ENCODE peak calls at places on chromosome 5, in four cellular contexts. L is stomach, Y is heart left ventricle, X is cardiac muscle cell. H is an unnamed sample.
A peak's percentile ranks its signal among the peaks of the same experiment; 100 is the strongest.

GRCh38 chr5:110909950-110910349 is 161.6 kb upstream of the TSLP start:
- DNase-seq in X (peak; percentile 81), Y (no peak), L (no peak), H (no peak)

GRCh38 chr5:169808118-169808581 is 171.1 kb downstream of the DOCK2 start:
- DNase-seq in X (no peak), L (no peak), Y (no peak), H (no peak)

GRCh38 chr5:160166069-160166972 is 47.1 kb upstream of the PWWP2A start:
- DNase-seq in X (no peak), L (no peak), Y (no peak), H (no peak)

GRCh38 chr5:152676177-152676576 is 271.1 kb upstream of the NMUR2 start:
- DNase-seq in L (no peak), Y (no peak), X (no peak), H (no peak)

GRCh38 chr5:134127376-134127861 is 12.9 kb downstream of the TCF7 start:
- DNase-seq in L (peak; percentile 49), X (peak; percentile 68), Y (peak; percentile 63), H (no peak)

GRCh38 chr5:41925555-41925946 is 470 bp downstream of the FBXO4 start:
- DNase-seq in L (peak; percentile 27), X (peak; percentile 36), Y (peak; percentile 33), H (peak; percentile 43)

GRCh38 chr5:148107608-148108007 is 43.8 kb downstream of the SPINK5 start:
- DNase-seq in Y (no peak), L (no peak), X (no peak), H (peak; percentile 5)

GRCh38 chr5:38540348-38540747 is 16.1 kb downstream of the LIFR start:
- DNase-seq in X (no peak), Y (peak; percentile 38), L (no peak), H (no peak)

GRCh38 chr5:73815631-73816030 is 189.6 kb downstream of the ARHGEF28 start:
- DNase-seq in X (no peak), Y (no peak), L (no peak), H (no peak)

GRCh38 chr5:73808916-73809315 is 182.9 kb downstream of the ARHGEF28 start:
- DNase-seq in X (no peak), Y (no peak), L (no peak), H (no peak)

GRCh38 chr5:73812962-73813588 is 187.1 kb downstream of the ARHGEF28 start:
- DNase-seq in X (no peak), L (no peak), Y (no peak), H (peak; percentile 51)

GRCh38 chr5:73814234-73814846 is 188.3 kb downstream of the ARHGEF28 start:
- DNase-seq in X (no peak), L (no peak), Y (no peak), H (no peak)

DNA sequence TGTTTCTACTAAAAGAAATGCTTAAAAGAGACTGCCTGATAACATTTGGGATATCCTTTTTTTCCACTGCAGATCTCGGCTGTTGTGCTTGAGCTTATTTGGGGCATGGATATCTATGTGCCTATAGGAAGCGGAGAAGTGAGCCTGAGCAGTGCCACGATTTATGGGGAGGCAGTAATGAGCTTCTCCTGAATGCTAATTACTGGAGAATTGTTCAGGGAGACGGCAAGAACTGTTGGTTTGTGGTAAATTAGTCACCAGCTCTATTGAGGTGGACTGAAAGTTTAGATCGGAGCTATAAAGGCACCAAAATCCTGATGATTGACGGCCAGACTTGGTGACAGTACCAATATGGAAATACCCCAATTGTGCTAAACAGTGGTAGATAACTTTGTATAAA is 186.5 kb downstream of the ARHGEF28 start:
- DNase-seq in Y (no peak), L (no peak), X (no peak), H (no peak)
- H3K4me1 ChIP-seq in Y (no peaks in the 10 kb centered on the region), L (no peaks in the 10 kb centered on the region), X (no peaks in the 10 kb centered on the region), H (peaks cover 10% of the 10 kb centered on the region)

GRCh38 chr5:135220394-135221186 is 178.4 kb downstream of the MACROH2A1 start:
- DNase-seq in X (no peak), Y (peak; percentile 6), L (peak; percentile 17), H (no peak)
- H3K4me3 ChIP-seq in X (no peak overlapping the region), Y (no peak overlapping the region), L (no peak overlapping the region), H (no peak overlapping the region)

GRCh38 chr5:149796025-149796424 is 65.9 kb downstream of the PPARGC1B start:
- DNase-seq in Y (no peak), L (no peak), X (no peak), H (no peak)

GRCh38 chr5:149794338-149795023 is 64.4 kb downstream of the PPARGC1B start:
- DNase-seq in Y (peak; percentile 59), X (no peak), L (no peak), H (no peak)

GRCh38 chr5:149796836-149797235 is 66.7 kb downstream of the PPARGC1B start:
- DNase-seq in L (no peak), Y (no peak), X (no peak), H (no peak)

GRCh38 chr5:149792963-149793362 is 62.9 kb downstream of the PPARGC1B start:
- DNase-seq in Y (no peak), X (no peak), L (no peak), H (no peak)

DNA sequence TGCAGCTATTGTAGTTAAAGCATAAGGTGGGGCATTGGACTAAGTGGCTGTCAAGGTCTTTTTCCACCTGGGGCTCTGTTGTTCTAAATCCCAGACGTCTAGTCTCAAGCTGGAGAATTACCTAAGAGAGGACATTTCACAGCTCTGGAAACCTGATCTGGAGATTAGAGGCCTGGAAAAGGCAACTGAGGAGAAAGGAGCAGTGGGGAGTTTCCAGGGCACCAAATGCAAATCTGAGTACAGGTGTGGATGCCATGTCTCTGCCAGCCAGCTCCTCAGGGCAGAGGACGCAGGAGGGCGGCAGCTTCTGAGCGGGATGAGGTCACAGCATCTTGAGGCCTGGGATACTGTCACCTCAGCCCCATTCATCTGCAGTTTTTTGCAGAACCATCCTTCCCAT is 65.2 kb downstream of the PPARGC1B start:
- DNase-seq in X (no peak), L (no peak), Y (no peak), H (no peak)
- H3K4me1 ChIP-seq in X (peaks cover 44% of the 10 kb centered on the region), L (peaks cover 80% of the 10 kb centered on the region), Y (peaks cover 62% of the 10 kb centered on the region), H (peaks cover 3% of the 10 kb centered on the region)

DNA sequence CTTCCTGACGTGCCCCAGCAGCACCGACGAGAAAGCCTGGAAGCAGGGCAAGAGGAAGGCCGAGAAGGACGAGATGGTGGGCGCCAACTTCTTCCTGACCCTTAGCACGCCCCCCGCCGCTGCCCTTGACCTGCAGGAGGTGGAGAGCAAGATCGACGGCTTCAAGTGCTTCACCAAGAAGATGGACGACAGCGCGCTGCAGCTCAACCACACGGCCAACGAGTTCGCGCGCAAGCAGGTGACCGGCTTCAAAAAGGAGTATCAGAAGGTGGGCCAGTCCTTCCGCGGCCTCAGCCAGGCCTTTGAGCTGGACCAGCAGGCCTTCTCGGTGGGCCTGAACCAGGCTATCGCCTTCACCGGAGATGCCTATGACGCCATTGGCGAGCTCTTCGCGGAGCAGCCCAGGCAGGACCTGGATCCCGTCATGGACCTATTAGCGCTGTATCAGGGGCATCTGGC is 1.6 kb downstream of the SNX18 start:
- DNase-seq in L (no peak), X (no peak), Y (no peak), H (no peak)
- H3K4me3 ChIP-seq in L (peak overlapping the region; percentile 100), X (peak overlapping the region; percentile 86), Y (peak overlapping the region; percentile 93), H (no peak overlapping the region)

GRCh38 chr5:107517185-107517868 is 153.4 kb downstream of the EFNA5 start:
- DNase-seq in Y (no peak), L (no peak), X (peak; percentile 33), H (no peak)

GRCh38 chr5:107516452-107517184 is 154.1 kb downstream of the EFNA5 start:
- DNase-seq in Y (no peak), L (no peak), X (peak; percentile 40), H (no peak)

GRCh38 chr5:107513337-107514125 is 157.2 kb downstream of the EFNA5 start:
- DNase-seq in Y (no peak), L (no peak), X (no peak), H (no peak)

GRCh38 chr5:107514305-107514704 is 156.4 kb downstream of the EFNA5 start:
- DNase-seq in L (no peak), X (no peak), Y (no peak), H (no peak)

GRCh38 chr5:107515521-107515920 is 155.2 kb downstream of the EFNA5 start:
- DNase-seq in Y (no peak), L (no peak), X (no peak), H (no peak)
- H3K4me1 ChIP-seq in Y (no peaks in the 10 kb centered on the region), L (peaks cover 14% of the 10 kb centered on the region), X (peaks cover 22% of the 10 kb centered on the region), H (no peaks in the 10 kb centered on the region)

GRCh38 chr5:145811834-145812625 is 23.1 kb downstream of the PRELID2 start:
- DNase-seq in X (peak; percentile 67), Y (no peak), L (no peak), H (no peak)
- H3K4me3 ChIP-seq in X (no peak overlapping the region), Y (no peak overlapping the region), L (no peak overlapping the region), H (no peak overlapping the region)

DNA sequence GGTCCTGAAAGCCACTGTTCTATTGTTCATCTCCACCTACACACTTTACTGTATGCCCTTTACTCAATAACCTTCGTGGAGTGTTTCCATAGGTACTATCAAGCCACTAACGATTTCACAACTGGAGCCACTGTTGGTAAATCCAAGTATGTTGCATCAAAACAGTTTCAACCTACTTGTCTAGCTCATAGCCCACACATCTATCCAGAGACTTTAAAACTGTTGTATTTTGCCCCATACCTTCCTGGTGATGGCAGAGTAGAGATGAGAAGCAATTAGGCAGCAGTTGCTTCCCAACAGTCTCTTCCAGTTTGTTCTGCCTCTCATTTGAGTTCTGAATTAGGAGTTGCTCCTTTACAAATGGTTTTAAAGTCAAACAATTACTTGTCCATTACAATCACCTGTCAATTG is 607 bp downstream of the FAXDC2 start:
- DNase-seq in X (peak; percentile 83), Y (no peak), L (no peak), H (no peak)
- H3K4me1 ChIP-seq in X (peaks cover 28% of the 10 kb centered on the region), Y (peaks cover 15% of the 10 kb centered on the region), L (peaks cover 54% of the 10 kb centered on the region), H (peaks cover 3% of the 10 kb centered on the region)

H was measured in Caco-2.